ENCODE peak calls at places on chromosomes 7 and 10, in eight cellular contexts. One of them, this sample, is unnamed.

GRCh38 chr10:4131407-4132215 is 346.6 kb upstream of the KLF6 start:
- DNase-seq in EL: peak; percentile 88
- DNase-seq in non-pigmented ciliary epithelial cell: peak; percentile 87
- DNase-seq in CD8-positive, alpha-beta memory T cell: peak; percentile 16
- DNase-seq in GM10248: peak; percentile 44
- DNase-seq in GM12865: peak; percentile 87
- DNase-seq in GM03348: peak; percentile 77
- DNase-seq in lung microvascular endothelial cell: peak; percentile 93
- DNase-seq in this sample: peak; percentile 49

GRCh38 chr7:43071604-43072003 is 40.8 kb upstream of the HECW1 start:
- DNase-seq in EL: peak; percentile 26
- DNase-seq in non-pigmented ciliary epithelial cell: no peak
- DNase-seq in CD8-positive, alpha-beta memory T cell: no peak
- DNase-seq in GM10248: no peak
- DNase-seq in GM12865: peak; percentile 56
- DNase-seq in GM03348: no peak
- DNase-seq in lung microvascular endothelial cell: peak; percentile 5
- DNase-seq in this sample: no peak

GRCh38 chr7:143381427-143382125 is 431 bp downstream of the ZYX start:
- DNase-seq in EL: peak; percentile 74
- DNase-seq in non-pigmented ciliary epithelial cell: no peak
- DNase-seq in CD8-positive, alpha-beta memory T cell: no peak
- DNase-seq in GM10248: no peak
- DNase-seq in GM12865: peak; percentile 39
- DNase-seq in GM03348: peak; percentile 88
- DNase-seq in lung microvascular endothelial cell: peak; percentile 80
- DNase-seq in this sample: no peak

GRCh38 chr10:74314166-74314565 is 163.1 kb downstream of the ADK start:
- DNase-seq in EL: no peak
- DNase-seq in non-pigmented ciliary epithelial cell: no peak
- DNase-seq in CD8-positive, alpha-beta memory T cell: no peak
- DNase-seq in GM10248: no peak
- DNase-seq in GM12865: peak; percentile 9
- DNase-seq in GM03348: peak; percentile 17
- DNase-seq in lung microvascular endothelial cell: peak; percentile 28
- DNase-seq in this sample: no peak

GRCh38 chr7:152602962-152603361 is 73.0 kb downstream of the XRCC2 start:
- DNase-seq in EL: peak; percentile 8
- DNase-seq in non-pigmented ciliary epithelial cell: peak; percentile 30
- DNase-seq in CD8-positive, alpha-beta memory T cell: no peak
- DNase-seq in GM10248: no peak
- DNase-seq in GM12865: no peak
- DNase-seq in GM03348: no peak
- DNase-seq in lung microvascular endothelial cell: no peak
- DNase-seq in this sample: no peak

GRCh38 chr7:138538518-138538917 is 78.5 kb downstream of the TRIM24 start:
- DNase-seq in EL: peak; percentile 36
- DNase-seq in non-pigmented ciliary epithelial cell: peak; percentile 2
- DNase-seq in CD8-positive, alpha-beta memory T cell: no peak
- DNase-seq in GM10248: peak; percentile 18
- DNase-seq in GM12865: peak; percentile 68
- DNase-seq in GM03348: no peak
- DNase-seq in lung microvascular endothelial cell: peak; percentile 63
- DNase-seq in this sample: no peak

GRCh38 chr10:79282388-79282787 is 64.9 kb upstream of the PPIF start:
- DNase-seq in EL: peak; percentile 21
- DNase-seq in non-pigmented ciliary epithelial cell: no peak
- DNase-seq in CD8-positive, alpha-beta memory T cell: no peak
- DNase-seq in GM10248: no peak
- DNase-seq in GM12865: no peak
- DNase-seq in GM03348: no peak
- DNase-seq in lung microvascular endothelial cell: no peak
- DNase-seq in this sample: no peak

GRCh38 chr10:102593804-102594079 is 50.5 kb upstream of the TRIM8 start:
- DNase-seq in EL: peak; percentile 27
- DNase-seq in non-pigmented ciliary epithelial cell: no peak
- DNase-seq in CD8-positive, alpha-beta memory T cell: no peak
- DNase-seq in GM10248: no peak
- DNase-seq in GM12865: no peak
- DNase-seq in GM03348: no peak
- DNase-seq in lung microvascular endothelial cell: no peak
- DNase-seq in this sample: no peak

GRCh38 chr10:76319666-76320065 is 888.2 kb downstream of the LRMDA start:
- DNase-seq in EL: no peak
- DNase-seq in non-pigmented ciliary epithelial cell: no peak
- DNase-seq in CD8-positive, alpha-beta memory T cell: no peak
- DNase-seq in GM10248: no peak
- DNase-seq in GM12865: no peak
- DNase-seq in GM03348: no peak
- DNase-seq in lung microvascular endothelial cell: no peak
- DNase-seq in this sample: no peak

GRCh38 chr10:32882076-32882475 is 76.0 kb downstream of the ITGB1 start:
- DNase-seq in EL: no peak
- DNase-seq in non-pigmented ciliary epithelial cell: no peak
- DNase-seq in CD8-positive, alpha-beta memory T cell: no peak
- DNase-seq in GM10248: no peak
- DNase-seq in GM12865: no peak
- DNase-seq in GM03348: no peak
- DNase-seq in lung microvascular endothelial cell: no peak
- DNase-seq in this sample: no peak

GRCh38 chr10:84493951-84494848 is 165.8 kb downstream of the CCSER2 start:
- DNase-seq in EL: peak; percentile 80
- DNase-seq in non-pigmented ciliary epithelial cell: no peak
- DNase-seq in CD8-positive, alpha-beta memory T cell: no peak
- DNase-seq in GM10248: no peak
- DNase-seq in GM12865: no peak
- DNase-seq in GM03348: peak; percentile 12
- DNase-seq in lung microvascular endothelial cell: peak; percentile 55
- DNase-seq in this sample: no peak

GRCh38 chr7:117259626-117260025 is 63.2 kb downstream of the WNT2 start:
- DNase-seq in EL: peak; percentile 77
- DNase-seq in non-pigmented ciliary epithelial cell: no peak
- DNase-seq in CD8-positive, alpha-beta memory T cell: no peak
- DNase-seq in GM10248: no peak
- DNase-seq in GM12865: no peak
- DNase-seq in GM03348: peak; percentile 72
- DNase-seq in lung microvascular endothelial cell: no peak
- DNase-seq in this sample: no peak

GRCh38 chr7:157667261-157667660 is 330.5 kb downstream of the DNAJB6 start:
- DNase-seq in EL: no peak
- DNase-seq in non-pigmented ciliary epithelial cell: no peak
- DNase-seq in CD8-positive, alpha-beta memory T cell: no peak
- DNase-seq in GM10248: no peak
- DNase-seq in GM12865: no peak
- DNase-seq in GM03348: no peak
- DNase-seq in lung microvascular endothelial cell: no peak
- DNase-seq in this sample: no peak

GRCh38 chr7:24049296-24049695 is 234.7 kb upstream of the NPY start:
- DNase-seq in EL: no peak
- DNase-seq in non-pigmented ciliary epithelial cell: no peak
- DNase-seq in CD8-positive, alpha-beta memory T cell: no peak
- DNase-seq in GM10248: no peak
- DNase-seq in GM12865: no peak
- DNase-seq in GM03348: no peak
- DNase-seq in lung microvascular endothelial cell: no peak
- DNase-seq in this sample: no peak

GRCh38 chr7:100370746-100371145 is 2.5 kb upstream of the PILRA start:
- DNase-seq in EL: no peak
- DNase-seq in non-pigmented ciliary epithelial cell: no peak
- DNase-seq in CD8-positive, alpha-beta memory T cell: no peak
- DNase-seq in GM10248: no peak
- DNase-seq in GM12865: no peak
- DNase-seq in GM03348: no peak
- DNase-seq in lung microvascular endothelial cell: no peak
- DNase-seq in this sample: no peak

GRCh38 chr7:13742126-13742525 is 247.3 kb downstream of the ETV1 start:
- DNase-seq in EL: peak; percentile 46
- DNase-seq in non-pigmented ciliary epithelial cell: peak; percentile 81
- DNase-seq in CD8-positive, alpha-beta memory T cell: no peak
- DNase-seq in GM10248: no peak
- DNase-seq in GM12865: no peak
- DNase-seq in GM03348: peak; percentile 71
- DNase-seq in lung microvascular endothelial cell: no peak
- DNase-seq in this sample: no peak

GRCh38 chr10:89382757-89383156 is 4.9 kb downstream of the IFIT1B start:
- DNase-seq in EL: no peak
- DNase-seq in non-pigmented ciliary epithelial cell: no peak
- DNase-seq in CD8-positive, alpha-beta memory T cell: no peak
- DNase-seq in GM10248: no peak
- DNase-seq in GM12865: no peak
- DNase-seq in GM03348: no peak
- DNase-seq in lung microvascular endothelial cell: no peak
- DNase-seq in this sample: no peak

This sample was measured in activated T-helper 1 cell treated with anti-CD3 and anti-CD28 coated beads, Interleukin-12 subunit alpha, Interleukin-12 subunit beta, Interleukin-2, Interleukin-4 antibody, amounts not matched to agents 30 ng/mL and 10 ng/mL and 1 ng/mL, durations not matched to agents 14 hours and 24 hours and 36 hours.